ENCODE peak calls at places on chromosomes 4 and X, in six cellular contexts. R is SHP77; O is central memory CD4-positive, alpha-beta T cell; D is retina; M is type B pancreatic cell; S is Calu3. C is an unnamed sample.

GRCh38 chrX:39690541-39691415 is 407.0 kb downstream of the BCOR start:
- DNase-seq in R (no peak), O (no peak), D (no peak), M (no peak), S (no peak), C (no peak)

GRCh38 chrX:49879656-49880277 is 483 bp downstream of the USP27X start:
- DNase-seq in R (no peak), O (no peak), D (no peak), M (no peak), S (no peak), C (no peak)

GRCh38 chrX:106649523-106650428 is 38.0 kb downstream of the RADX start:
- DNase-seq in R (no peak), O (no peak), D (no peak), M (no peak), S (no peak), C (no peak)

GRCh38 chrX:94743478-94743877 is 1069.5 kb downstream of the FAM133A start:
- DNase-seq in R (no peak), O (peak; percentile 55), D (no peak), M (no peak), S (no peak), C (no peak)

GRCh38 chr4:95929448-95930064 is 89.7 kb downstream of the PDHA2 start:
- DNase-seq in R (no peak), O (no peak), D (no peak), M (no peak), S (no peak), C (no peak)

GRCh38 chr4:95092762-95093161 is 335.0 kb downstream of the BMPR1B start:
- DNase-seq in R (peak; percentile 44), O (no peak), D (peak; percentile 24), M (no peak), S (peak; percentile 8), C (no peak)

GRCh38 chr4:175470141-175470540 is 341.9 kb downstream of the GPM6A start:
- DNase-seq in R (no peak), O (no peak), D (no peak), M (no peak), S (no peak), C (no peak)

GRCh38 chrX:117957128-117957527 is 159.5 kb downstream of the KLHL13 start:
- DNase-seq in R (no peak), O (no peak), D (no peak), M (no peak), S (no peak), C (no peak)

GRCh38 chr4:134708026-134708425 is 506.4 kb upstream of the PABPC4L start:
- DNase-seq in R (no peak), O (no peak), D (no peak), M (no peak), S (no peak), C (no peak)

C was measured in naive B cell.